ENCODE peak calls at places on chromosomes 7 and 10, in six cellular contexts. V is esophagus squamous epithelium; X is NCI-H2107; E is stimulated activated CD8-positive, alpha-beta memory T cell treated with anti-CD3 and anti-CD28 coated beads, Interleukin-2, amount 100 ng/mL, for 48 hours; K is SK-N-DZ; T is colonic mucosa. W is an unnamed sample.

GRCh38 chr7:135718794-135719436 is 9.1 kb downstream of the SLC13A4 start:
- DNase-seq in T (no peak), V (no peak), E (no peak), X (no peak), K (no peak), W (no peak)

GRCh38 chr10:97593423-97593822 is 3.9 kb downstream of the C10orf62 start:
- DNase-seq in X (no peak), V (no peak), K (no peak), E (no peak), T (no peak), W (no peak)

GRCh38 chr7:22723171-22723601 is 3.8 kb upstream of the IL6 start:
- DNase-seq in X (no peak), E (no peak), T (peak; percentile 46), V (no peak), K (no peak), W (no peak)

GRCh38 chr10:76444034-76444800 is 1012.8 kb downstream of the LRMDA start:
- DNase-seq in K (no peak), E (no peak), T (no peak), X (no peak), V (no peak), W (no peak)

GRCh38 chr10:85795460-85795859 is 571.1 kb downstream of the GRID1 start:
- DNase-seq in V (no peak), K (no peak), X (no peak), T (no peak), E (no peak), W (no peak)

GRCh38 chr7:30994206-30995100 is 30.7 kb downstream of the GHRHR start:
- DNase-seq in V (no peak), K (no peak), X (no peak), T (no peak), E (no peak), W (no peak)

GRCh38 chr7:30843741-30844482 is 67.7 kb upstream of the AQP1 start:
- DNase-seq in E (no peak), K (no peak), T (no peak), X (peak; percentile 22), V (no peak), W (peak; percentile 34)

GRCh38 chr10:10910634-10911033 is 107.0 kb upstream of the CELF2 start:
- DNase-seq in V (no peak), T (no peak), E (no peak), K (no peak), X (no peak), W (no peak)

GRCh38 chr7:38368191-38368605 is 94.8 kb upstream of the TARP start:
- DNase-seq in T (peak; percentile 79), E (peak; percentile 71), V (no peak), X (peak; percentile 15), K (peak; percentile 86), W (peak; percentile 81)

GRCh38 chr10:91642831-91643692 is 10.2 kb upstream of the PPP1R3C start:
- DNase-seq in V (no peak), K (no peak), E (no peak), X (no peak), T (no peak), W (no peak)

GRCh38 chr10:1100691-1101368 is 44.6 kb downstream of the WDR37 start:
- DNase-seq in T (no peak), E (no peak), K (no peak), V (no peak), X (no peak), W (peak; percentile 35)

GRCh38 chr10:78377362-78377761 is 343.7 kb downstream of the RPS24 start:
- DNase-seq in E (no peak), T (no peak), K (no peak), V (no peak), X (no peak), W (no peak)

GRCh38 chr7:66542528-66543373 is 85.9 kb upstream of the KCTD7 start:
- DNase-seq in X (no peak), V (no peak), K (no peak), T (no peak), E (no peak), W (no peak)

GRCh38 chr10:31321396-31321941 is 2.5 kb downstream of the ZEB1 start:
- DNase-seq in T (no peak), V (no peak), E (no peak), K (no peak), X (no peak), W (no peak)

GRCh38 chr10:126011995-126012394 is 115.6 kb downstream of the FANK1 start:
- DNase-seq in T (no peak), E (no peak), X (no peak), V (no peak), K (no peak), W (no peak)

GRCh38 chr7:100682991-100683658 is 9.6 kb downstream of the GNB2 start:
- DNase-seq in T (no peak), E (no peak), X (no peak), V (no peak), K (no peak), W (no peak)

GRCh38 chr10:30639946-30640786 is 10.6 kb upstream of the LYZL2 start:
- DNase-seq in V (no peak), K (peak; percentile 29), E (no peak), T (no peak), X (peak; percentile 6), W (no peak)

GRCh38 chr10:33434948-33435347 is 100.5 kb upstream of the NRP1 start:
- DNase-seq in V (no peak), T (no peak), X (no peak), E (no peak), K (no peak), W (no peak)

GRCh38 chr10:81874878-81875679 is at the start of gene NRG3:
- DNase-seq in K (peak; percentile 44), E (no peak), X (no peak), V (no peak), T (no peak), W (no peak)

GRCh38 chr10:58464956-58465355 is 47.7 kb upstream of the BICC1 start:
- DNase-seq in K (no peak), V (no peak), X (no peak), E (no peak), T (no peak), W (no peak)

GRCh38 chr10:28580825-28581224 is 47.9 kb downstream of the WAC start:
- DNase-seq in V (no peak), T (no peak), X (no peak), K (no peak), E (no peak), W (peak; percentile 42)

GRCh38 chr10:95341716-95342130 is 50.9 kb upstream of the PDLIM1 start:
- DNase-seq in T (no peak), X (no peak), V (no peak), E (no peak), K (no peak), W (no peak)

GRCh38 chr10:132448248-132448731 is 51.3 kb downstream of the PWWP2B start:
- DNase-seq in K (no peak), E (peak; percentile 61), T (peak; percentile 91), V (no peak), X (no peak), W (peak; percentile 70)

GRCh38 chr7:122014697-122015096 is 129.4 kb downstream of the AASS start:
- DNase-seq in E (no peak), K (no peak), V (no peak), T (no peak), X (no peak), W (no peak)

GRCh38 chr7:108351715-108352114 is 104.5 kb downstream of the NRCAM start:
- DNase-seq in T (no peak), V (no peak), E (no peak), X (no peak), K (no peak), W (peak; percentile 48)

GRCh38 chr10:59674211-59674836 is 35.3 kb downstream of the SLC16A9 start:
- DNase-seq in T (peak; percentile 68), V (no peak), E (no peak), K (no peak), X (no peak), W (peak; percentile 76)

GRCh38 chr10:119595715-119596515 is 849 bp downstream of the TIAL1 start:
- DNase-seq in V (no peak), X (no peak), T (peak; percentile 64), K (no peak), E (peak; percentile 57), W (peak; percentile 41)

GRCh38 chr10:131963811-131964210 is 17.9 kb downstream of the BNIP3 start:
- DNase-seq in V (no peak), X (no peak), K (no peak), T (no peak), E (no peak), W (no peak)

GRCh38 chr10:102396251-102396650 is 746 bp downstream of the NFKB2 start:
- DNase-seq in E (no peak), K (no peak), T (no peak), V (no peak), X (no peak), W (no peak)

W was measured in Caco-2.